ENCODE peak calls at places on chromosome 22, in eight cellular contexts. O, P, I, C, Z, A, R and U are unnamed samples.
A peak's percentile ranks its signal among the peaks of the same experiment; 100 is the strongest.

GRCh38 chr22:26325641-26326040 is 103.4 kb upstream of the ASPHD2 start:
- DNase-seq in I (no peak), O (no peak), A (no peak), C (no peak), P (no peak), R (no peak), Z (no peak), U (no peak)

GRCh38 chr22:37896181-37896592 is 9.9 kb upstream of the MICALL1 start:
- DNase-seq in A (no peak), I (peak; percentile 90), P (no peak), O (no peak), Z (peak; percentile 83), R (no peak), C (peak; percentile 52), U (peak; percentile 11)

GRCh38 chr22:17422736-17423343 is 53.6 kb downstream of the CECR2 start:
- DNase-seq in R (no peak), Z (no peak), C (no peak), A (no peak), O (no peak), I (no peak), P (no peak), U (no peak)

GRCh38 chr22:46192210-46192993 is 42.1 kb downstream of the PPARA start:
- DNase-seq in R (no peak), P (no peak), C (no peak), O (no peak), I (no peak), Z (no peak), A (no peak), U (no peak)

GRCh38 chr22:38177926-38178604 is 3.6 kb downstream of the PLA2G6 start:
- DNase-seq in O (no peak), A (peak; percentile 82), C (no peak), P (no peak), I (peak; percentile 94), R (peak; percentile 55), Z (no peak), U (no peak)

GRCh38 chr22:17946691-17947367 is 77.5 kb downstream of the MICAL3 start:
- DNase-seq in P (no peak), A (peak; percentile 52), O (no peak), R (no peak), Z (no peak), C (no peak), I (no peak), U (no peak)

GRCh38 chr22:46355369-46355995 is 20.0 kb downstream of the TRMU start:
- DNase-seq in P (peak; percentile 84), C (peak; percentile 46), Z (peak; percentile 39), O (peak; percentile 83), R (peak; percentile 41), A (no peak), I (peak; percentile 37), U (peak; percentile 50)

GRCh38 chr22:17384612-17385345 is 15.5 kb downstream of the CECR2 start:
- DNase-seq in I (no peak), R (no peak), A (no peak), O (no peak), C (no peak), P (no peak), Z (no peak), U (no peak)

GRCh38 chr22:38180841-38181452 is 683 bp downstream of the PLA2G6 start:
- DNase-seq in R (peak; percentile 71), C (peak; percentile 43), P (peak; percentile 59), A (no peak), Z (peak; percentile 76), O (peak; percentile 86), I (no peak), U (peak; percentile 27)

GRCh38 chr22:36238348-36239149 is 778 bp downstream of the APOL2 start:
- DNase-seq in A (no peak), I (no peak), C (no peak), O (no peak), P (no peak), Z (peak; percentile 22), R (no peak), U (no peak)

GRCh38 chr22:33785283-33785991 is 134.8 kb downstream of the LARGE1 start:
- DNase-seq in I (peak; percentile 8), R (no peak), C (no peak), P (no peak), Z (peak; percentile 35), O (no peak), A (no peak), U (no peak)

GRCh38 chr22:25567305-25567704 is 2.8 kb downstream of the GRK3 start:
- DNase-seq in I (no peak), O (no peak), R (no peak), Z (no peak), C (no peak), A (no peak), P (no peak), U (no peak)

GRCh38 chr22:19287076-19287724 is 4.3 kb downstream of the CLTCL1 start:
- DNase-seq in C (no peak), P (no peak), R (no peak), I (no peak), Z (no peak), A (no peak), O (no peak), U (no peak)
- H3K27ac ChIP-seq in C (no peak overlapping the region), P (no peak overlapping the region), R (no peak overlapping the region), I (no peak overlapping the region), Z (no peak overlapping the region), A (no peak overlapping the region), O (no peak overlapping the region), U (no peak overlapping the region)

DNA sequence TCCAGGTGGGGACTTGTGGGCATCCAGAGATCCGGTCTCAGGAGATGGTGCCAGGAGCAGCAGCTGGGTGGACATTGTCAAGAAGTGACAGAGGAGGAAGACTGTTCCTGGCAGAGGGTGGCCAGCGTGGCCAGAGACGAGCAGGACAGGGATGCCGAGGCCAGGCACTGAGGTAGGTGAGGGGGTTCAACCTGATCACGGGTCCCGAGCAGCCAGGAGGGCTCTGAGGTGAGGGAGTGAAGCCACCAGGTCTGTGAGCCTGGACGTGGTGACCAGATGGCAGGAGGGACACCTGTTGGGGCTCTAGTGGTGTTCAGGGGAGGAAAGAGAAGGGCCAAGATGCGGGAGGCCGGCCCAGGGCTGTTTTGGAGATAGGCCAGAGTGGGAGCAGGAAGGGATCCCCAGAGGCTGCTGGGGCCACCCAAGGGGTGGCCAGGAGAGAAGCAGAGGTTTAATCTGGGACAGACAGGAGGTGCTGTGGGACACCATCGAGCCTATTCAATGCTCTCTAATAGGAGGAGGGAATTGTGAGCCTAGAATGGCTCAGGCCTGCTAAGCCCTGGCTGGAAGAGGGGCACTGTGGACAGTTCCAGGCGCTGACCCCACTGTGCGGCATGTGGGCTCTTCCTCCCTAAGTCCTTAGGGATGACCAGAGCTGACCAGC is 6.3 kb downstream of the PPM1F start:
- DNase-seq in O (no peak), R (no peak), P (no peak), I (no peak), C (no peak), Z (no peak), A (no peak), U (no peak)
- H3K27ac ChIP-seq in O (peak overlapping the region; percentile 96), R (no peak overlapping the region), P (no peak overlapping the region), I (no peak overlapping the region), C (no peak overlapping the region), Z (no peak overlapping the region), A (peak overlapping the region; percentile 67), U (no peak overlapping the region)

DNA sequence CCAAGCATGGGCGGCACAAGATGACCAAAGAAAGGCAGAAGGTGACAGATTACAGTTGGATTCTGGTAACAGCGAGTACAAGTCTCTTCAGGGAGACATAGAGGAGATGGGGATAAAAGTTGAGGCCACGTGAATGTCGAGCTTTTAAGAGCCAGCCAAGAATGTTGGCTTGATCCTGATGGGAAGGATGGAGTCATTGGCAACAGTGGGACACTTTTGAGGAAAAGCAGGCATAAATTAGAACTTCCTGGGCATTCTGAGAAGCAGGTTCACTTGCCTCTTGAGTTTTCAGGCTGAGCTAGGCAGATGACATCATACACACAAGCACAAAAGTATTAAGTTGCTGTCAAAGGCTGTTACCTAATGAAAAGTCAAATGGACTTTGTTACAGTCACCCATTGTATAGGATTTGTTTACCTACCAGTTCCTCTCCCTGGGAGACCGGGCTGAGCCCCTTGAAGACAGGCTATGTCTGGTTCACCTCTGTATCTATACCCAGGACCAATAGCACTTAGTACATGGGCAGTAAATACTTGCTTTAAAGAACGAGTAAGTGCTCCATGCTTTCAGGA is 41.1 kb downstream of the TNRC6B start:
- DNase-seq in I (peak; percentile 78), C (no peak), R (no peak), Z (no peak), P (no peak), O (no peak), A (no peak), U (no peak)
- H3K27ac ChIP-seq in I (peak overlapping the region; percentile 12), C (no peak overlapping the region), R (no peak overlapping the region), Z (no peak overlapping the region), P (no peak overlapping the region), O (no peak overlapping the region), A (peak overlapping the region; percentile 70), U (peak overlapping the region; percentile 57)

GRCh38 chr22:50118129-50118528 is 28.3 kb downstream of the MOV10L1 start:
- DNase-seq in Z (no peak), R (no peak), A (no peak), I (no peak), P (no peak), C (no peak), O (no peak), U (no peak)
- H3K27ac ChIP-seq in Z (no peak overlapping the region), R (no peak overlapping the region), A (peak overlapping the region; percentile 54), I (no peak overlapping the region), P (no peak overlapping the region), C (peak overlapping the region; percentile 21), O (no peak overlapping the region), U (no peak overlapping the region)

GRCh38 chr22:43417555-43417954 is 5.7 kb downstream of the MPPED1 start:
- DNase-seq in Z (no peak), P (no peak), O (no peak), I (no peak), R (no peak), A (no peak), C (no peak), U (no peak)
- H3K27ac ChIP-seq in Z (no peak overlapping the region), P (no peak overlapping the region), O (no peak overlapping the region), I (no peak overlapping the region), R (no peak overlapping the region), A (no peak overlapping the region), C (no peak overlapping the region), U (no peak overlapping the region)

GRCh38 chr22:41745968-41746367 is 46.7 kb downstream of the MEI1 start:
- DNase-seq in O (no peak), A (no peak), C (no peak), Z (no peak), I (no peak), R (no peak), P (no peak), U (no peak)

GRCh38 chr22:41739576-41739975 is 40.3 kb downstream of the MEI1 start:
- DNase-seq in P (no peak), R (no peak), I (no peak), C (no peak), Z (no peak), A (no peak), O (no peak), U (no peak)

GRCh38 chr22:41746563-41747400 is 47.5 kb downstream of the MEI1 start:
- DNase-seq in I (peak; percentile 36), R (peak; percentile 65), A (peak; percentile 85), P (peak; percentile 72), C (peak; percentile 35), O (peak; percentile 77), Z (peak; percentile 76), U (peak; percentile 39)

GRCh38 chr22:41742918-41743317 is 43.6 kb downstream of the MEI1 start:
- DNase-seq in I (no peak), Z (no peak), C (no peak), A (no peak), R (no peak), P (no peak), O (no peak), U (no peak)
- H3K27ac ChIP-seq in I (no peak overlapping the region), Z (no peak overlapping the region), C (no peak overlapping the region), A (no peak overlapping the region), R (no peak overlapping the region), P (no peak overlapping the region), O (no peak overlapping the region), U (no peak overlapping the region)